ENCODE peak calls at places on chromosomes 6 and 20, in six cellular contexts. T is tibial artery, C is fibroblast of pulmonary artery, J is cardiac muscle cell, I is nephron progenitor cell, S is suprapubic skin. R is an unnamed sample.

GRCh38 chr20:2246081-2246491 is 49.7 kb upstream of the TGM3 start:
- DNase-seq in T (no peak), C (no peak), J (no peak), I (peak), S (no peak), R (no peak)

GRCh38 chr6:129575378-129576118 is 134.4 kb downstream of the ARHGAP18 start:
- DNase-seq in T (no peak), C (peak), J (peak), I (peak), S (no peak), R (peak)

GRCh38 chr20:13995841-13996240 is 525 bp downstream of the MACROD2 start:
- DNase-seq in T (no peak), C (no peak), J (no peak), I (peak), S (no peak), R (no peak)

GRCh38 chr6:3426817-3427739 is 29.8 kb downstream of the SLC22A23 start:
- DNase-seq in T (no peak), C (no peak), J (no peak), I (no peak), S (no peak), R (no peak)

GRCh38 chr20:16490696-16491095 is 82.6 kb downstream of the KIF16B start:
- DNase-seq in T (no peak), C (no peak), J (no peak), I (no peak), S (no peak), R (no peak)

GRCh38 chr6:25404094-25404493 is 124.9 kb downstream of the CARMIL1 start:
- DNase-seq in T (no peak), C (no peak), J (no peak), I (no peak), S (no peak), R (no peak)

GRCh38 chr20:22999756-23000155 is 35.4 kb upstream of the SSTR4 start:
- DNase-seq in T (no peak), C (no peak), J (no peak), I (no peak), S (no peak), R (peak)

GRCh38 chr20:51801220-51801991 is 915 bp downstream of the SALL4 start:
- DNase-seq in T (no peak), C (no peak), J (peak), I (peak), S (no peak), R (no peak)

GRCh38 chr6:137676888-137677287 is 182.7 kb upstream of the OLIG3 start:
- DNase-seq in T (no peak), C (no peak), J (no peak), I (no peak), S (no peak), R (no peak)

GRCh38 chr6:160455484-160456213 is 107.5 kb downstream of the SLC22A3 start:
- DNase-seq in T (peak), C (peak), J (peak), I (peak), S (peak), R (peak)

GRCh38 chr6:73314577-73315492 is 39.2 kb downstream of the DPPA5 start:
- DNase-seq in T (no peak), C (no peak), J (peak), I (no peak), S (no peak), R (no peak)

GRCh38 chr6:127481628-127482027 is 22.4 kb upstream of the KIAA0408 start:
- DNase-seq in T (no peak), C (peak), J (peak), I (no peak), S (no peak), R (peak)

GRCh38 chr6:15775741-15776140 is 112.9 kb upstream of the DTNBP1 start:
- DNase-seq in T (no peak), C (peak), J (no peak), I (no peak), S (no peak), R (no peak)

GRCh38 chr20:15091417-15092017 is 754.1 kb upstream of the FLRT3 start:
- DNase-seq in T (no peak), C (no peak), J (no peak), I (no peak), S (no peak), R (no peak)

GRCh38 chr20:49381558-49382493 is 100.6 kb downstream of the KCNB1 start:
- DNase-seq in T (peak), C (peak), J (peak), I (no peak), S (no peak), R (peak)

GRCh38 chr20:20362774-20363435 is 5.0 kb upstream of the INSM1 start:
- DNase-seq in T (no peak), C (no peak), J (no peak), I (peak), S (no peak), R (no peak)

GRCh38 chr6:74096329-74096728 is 400.3 kb downstream of the CD109 start:
- DNase-seq in T (no peak), C (no peak), J (no peak), I (no peak), S (no peak), R (no peak)

GRCh38 chr6:44100088-44100550 is 27.1 kb downstream of the MRPL14 start:
- DNase-seq in T (no peak), C (peak), J (peak), I (no peak), S (no peak), R (peak)

GRCh38 chr20:32077192-32077591 is 25.1 kb downstream of the HCK start:
- DNase-seq in T (no peak), C (no peak), J (no peak), I (no peak), S (no peak), R (no peak)

GRCh38 chr6:79466222-79466834 is 70.9 kb downstream of the LCA5 start:
- DNase-seq in T (no peak), C (peak), J (peak), I (no peak), S (no peak), R (peak)

GRCh38 chr20:43243672-43244269 is 54.1 kb upstream of the PTPRT start:
- DNase-seq in T (no peak), C (no peak), J (peak), I (peak), S (no peak), R (no peak)

GRCh38 chr6:29679962-29680361 is 990 bp downstream of the ZFP57 start:
- DNase-seq in T (no peak), C (no peak), J (no peak), I (no peak), S (no peak), R (no peak)

GRCh38 chr6:83590413-83590812 is 78.1 kb downstream of the PRSS35 start:
- DNase-seq in T (no peak), C (peak), J (peak), I (no peak), S (no peak), R (no peak)

GRCh38 chr20:21526776-21527175 is 12.9 kb upstream of the NKX2-2 start:
- DNase-seq in T (no peak), C (no peak), J (no peak), I (no peak), S (no peak), R (no peak)

GRCh38 chr6:63245420-63245819 is 34.2 kb downstream of the FKBP1C start:
- DNase-seq in T (no peak), C (no peak), J (no peak), I (no peak), S (no peak), R (no peak)

GRCh38 chr6:63249875-63250482 is 38.7 kb downstream of the FKBP1C start:
- DNase-seq in T (no peak), C (no peak), J (no peak), I (no peak), S (no peak), R (no peak)

GRCh38 chr6:63245908-63246307 is 34.6 kb downstream of the FKBP1C start:
- DNase-seq in T (no peak), C (no peak), J (no peak), I (peak), S (no peak), R (no peak)
- TF ChIP-seq CTCF in T (no peak), C (no peak), J (no peak), I (peak), S (no peak), R (no peak)

GRCh38 chr6:161984707-161985106 is 710.8 kb upstream of the AGPAT4 start:
- DNase-seq in T (no peak), C (no peak), J (no peak), I (no peak), S (no peak), R (no peak)

GRCh38 chr6:161985911-161986310 is 712.0 kb upstream of the AGPAT4 start:
- DNase-seq in T (no peak), C (no peak), J (no peak), I (no peak), S (no peak), R (no peak)
- TF ChIP-seq CTCF in T (no peak), C (no peak), J (no peak), I (no peak), S (no peak), R (no peak)

DNA sequence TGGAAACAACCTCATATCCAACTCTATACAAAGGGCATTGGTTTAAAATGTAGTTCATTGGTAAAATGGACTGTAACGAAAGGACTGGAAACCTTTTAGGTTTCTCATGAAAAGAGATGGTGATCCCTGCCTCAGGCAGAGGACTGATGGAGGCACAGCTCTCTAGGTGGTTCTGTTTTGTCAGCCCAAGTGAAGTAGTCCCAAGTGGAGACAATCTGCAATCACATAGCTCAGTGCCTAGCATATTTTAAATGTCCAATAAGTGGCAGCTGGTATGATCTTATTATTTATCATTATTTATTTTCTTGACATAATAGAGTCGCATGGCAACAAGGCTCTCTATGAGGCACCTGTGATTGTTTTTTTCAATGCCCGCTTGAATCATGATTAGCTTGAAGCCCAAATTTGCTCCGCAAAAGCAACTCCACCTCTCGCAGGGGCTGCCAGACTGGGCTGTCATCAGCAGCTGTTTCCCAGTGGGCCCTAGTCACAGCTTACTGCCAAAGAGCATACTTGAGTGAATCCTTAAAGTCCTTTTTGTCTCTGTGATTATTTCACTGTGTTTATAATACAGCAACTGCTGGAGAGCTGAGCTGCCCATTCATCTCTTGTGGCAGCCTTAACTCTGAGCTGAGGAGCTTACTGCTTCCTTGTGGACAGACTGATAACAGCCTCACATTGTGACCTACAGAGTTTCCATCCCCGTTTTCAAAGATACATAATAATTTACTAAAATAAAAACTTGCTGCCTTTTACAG is 19.7 kb upstream of the ENPP1 start:
- DNase-seq in T (no peak), C (no peak), J (no peak), I (no peak), S (no peak), R (peak)
- TF ChIP-seq CTCF in T (peak), C (no peak), J (no peak), I (no peak), S (no peak), R (peak)

DNA sequence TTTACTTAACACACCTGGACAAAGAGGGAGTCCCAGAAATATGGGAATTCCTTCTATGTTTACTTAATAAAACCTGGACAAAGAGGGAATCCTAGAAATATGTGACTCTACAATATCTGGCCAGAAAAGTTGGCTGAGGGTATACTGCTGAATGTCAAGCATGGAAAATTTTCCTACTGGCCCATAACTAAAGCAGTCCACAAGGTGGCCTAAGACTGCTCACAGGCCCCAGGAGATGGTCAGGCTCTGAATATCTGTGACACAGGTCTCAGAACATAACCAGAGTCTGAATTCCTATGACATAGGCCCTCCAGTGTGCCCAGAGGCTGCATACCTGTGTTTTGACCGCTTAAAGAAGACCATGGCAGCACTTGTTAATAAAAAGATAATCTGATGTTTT is 578.2 kb upstream of the NRSN1 start:
- DNase-seq in T (no peak), C (no peak), J (no peak), I (no peak), S (no peak), R (no peak)
- TF ChIP-seq CTCF in T (no peak), C (no peak), J (no peak), I (peak), S (no peak), R (no peak)